ENCODE peak calls at places on chromosomes 1 and 21, in eight cellular contexts. O is NCI-H69, B is A172, S is T-helper 9 cell, N is left lung, A is M059J, W is heart left ventricle, L is kidney glomerular epithelial cell. G is an unnamed sample.
A peak's percentile ranks its signal among the peaks of the same experiment; 100 is the strongest.

GRCh38 chr1:59100975-59101374 is 195.9 kb upstream of the FGGY start:
- DNase-seq in O (no peak), B (no peak), S (no peak), N (no peak), A (peak; percentile 69), W (no peak), L (no peak), G (no peak)

GRCh38 chr1:5906966-5907365 is 85.3 kb downstream of the NPHP4 start:
- DNase-seq in O (no peak), B (no peak), S (no peak), N (no peak), A (no peak), W (no peak), L (no peak), G (no peak)

GRCh38 chr1:5141750-5142149 is 487.3 kb downstream of the AJAP1 start:
- DNase-seq in O (no peak), B (no peak), S (no peak), N (no peak), A (no peak), W (no peak), L (no peak), G (no peak)

GRCh38 chr1:18109756-18110597 is 2.4 kb downstream of the IGSF21 start:
- DNase-seq in O (peak; percentile 73), B (no peak), S (no peak), N (peak; percentile 69), A (peak; percentile 12), W (peak; percentile 66), L (no peak), G (no peak)

GRCh38 chr1:77889240-77889637 is 815 bp downstream of the NEXN start:
- DNase-seq in O (no peak), B (peak; percentile 39), S (no peak), N (no peak), A (peak; percentile 67), W (no peak), L (peak; percentile 78), G (no peak)

GRCh38 chr1:235835226-235835625 is 31.5 kb downstream of the LYST start:
- DNase-seq in O (no peak), B (peak; percentile 62), S (no peak), N (no peak), A (no peak), W (peak; percentile 49), L (peak; percentile 12), G (no peak)

GRCh38 chr1:147235822-147236221 is 6.7 kb upstream of the CHD1L start:
- DNase-seq in O (no peak), B (no peak), S (no peak), N (peak; percentile 48), A (no peak), W (no peak), L (no peak), G (no peak)

GRCh38 chr21:46088189-46088588 is 9.7 kb upstream of the COL6A2 start:
- DNase-seq in O (no peak), B (no peak), S (no peak), N (no peak), A (no peak), W (no peak), L (no peak), G (no peak)

GRCh38 chr1:19202396-19202795 is 7.7 kb downstream of the UBR4 start:
- DNase-seq in O (no peak), B (no peak), S (no peak), N (no peak), A (no peak), W (no peak), L (no peak), G (no peak)

GRCh38 chr1:208269338-208269666 is 25.1 kb upstream of the PLXNA2 start:
- DNase-seq in O (no peak), B (no peak), S (no peak), N (no peak), A (no peak), W (no peak), L (no peak), G (no peak)

GRCh38 chr1:75470448-75470847 is 140.5 kb downstream of the SLC44A5 start:
- DNase-seq in O (no peak), B (no peak), S (no peak), N (no peak), A (no peak), W (no peak), L (peak; percentile 9), G (no peak)

GRCh38 chr1:72037745-72038343 is 244.5 kb downstream of the NEGR1 start:
- DNase-seq in O (peak; percentile 70), B (peak; percentile 21), S (no peak), N (no peak), A (peak; percentile 30), W (peak; percentile 20), L (peak; percentile 26), G (no peak)

G was measured in CD14-positive monocyte.